ENCODE peak calls at places on chromosomes 11 and 22, in six cellular contexts. One of them, this sample, is unnamed.

GRCh38 chr11:88411265-88411664 is 73.7 kb upstream of the CTSC start:
- DNase-seq in astrocyte: peak
- DNase-seq in HCT116: no peak
- DNase-seq in mammary epithelial cell: peak
- DNase-seq in neural progenitor cell: no peak
- DNase-seq in PC-9: no peak
- DNase-seq in this sample: peak

GRCh38 chr22:42939941-42940653 is 74.9 kb downstream of the PACSIN2 start:
- DNase-seq in astrocyte: peak
- DNase-seq in neural progenitor cell: no peak
- DNase-seq in mammary epithelial cell: peak
- DNase-seq in HCT116: peak
- DNase-seq in PC-9: peak
- DNase-seq in this sample: no peak

GRCh38 chr11:43580735-43581369 is 99.7 kb upstream of the HSD17B12 start:
- DNase-seq in HCT116: no peak
- DNase-seq in neural progenitor cell: peak
- DNase-seq in astrocyte: no peak
- DNase-seq in PC-9: no peak
- DNase-seq in mammary epithelial cell: no peak
- DNase-seq in this sample: no peak

GRCh38 chr11:44402466-44403075 is 92.6 kb upstream of the ALX4 start:
- DNase-seq in neural progenitor cell: no peak
- DNase-seq in PC-9: no peak
- DNase-seq in HCT116: no peak
- DNase-seq in mammary epithelial cell: no peak
- DNase-seq in astrocyte: no peak
- DNase-seq in this sample: no peak

GRCh38 chr11:83480811-83481210 is 194.6 kb upstream of the CCDC90B start:
- DNase-seq in neural progenitor cell: no peak
- DNase-seq in astrocyte: peak
- DNase-seq in mammary epithelial cell: no peak
- DNase-seq in PC-9: no peak
- DNase-seq in HCT116: no peak
- DNase-seq in this sample: no peak

GRCh38 chr11:121421149-121421906 is 30.8 kb upstream of the SORL1 start:
- DNase-seq in PC-9: no peak
- DNase-seq in HCT116: no peak
- DNase-seq in neural progenitor cell: no peak
- DNase-seq in astrocyte: no peak
- DNase-seq in mammary epithelial cell: no peak
- DNase-seq in this sample: no peak

GRCh38 chr11:130163346-130164220 is 4.0 kb downstream of the ST14 start:
- DNase-seq in mammary epithelial cell: no peak
- DNase-seq in PC-9: peak
- DNase-seq in HCT116: no peak
- DNase-seq in neural progenitor cell: no peak
- DNase-seq in astrocyte: no peak
- DNase-seq in this sample: no peak

GRCh38 chr11:65743928-65744698 is 23.5 kb upstream of the RNASEH2C start:
- DNase-seq in PC-9: peak
- DNase-seq in neural progenitor cell: peak
- DNase-seq in mammary epithelial cell: no peak
- DNase-seq in HCT116: peak
- DNase-seq in astrocyte: no peak
- DNase-seq in this sample: no peak

GRCh38 chr11:108025387-108026080 is 16.8 kb downstream of the CUL5 start:
- DNase-seq in HCT116: no peak
- DNase-seq in PC-9: no peak
- DNase-seq in mammary epithelial cell: no peak
- DNase-seq in astrocyte: no peak
- DNase-seq in neural progenitor cell: no peak
- DNase-seq in this sample: no peak

GRCh38 chr11:63698976-63699733 is 17.9 kb downstream of the RTN3 start:
- DNase-seq in neural progenitor cell: peak
- DNase-seq in PC-9: no peak
- DNase-seq in mammary epithelial cell: no peak
- DNase-seq in HCT116: no peak
- DNase-seq in astrocyte: no peak
- DNase-seq in this sample: no peak

GRCh38 chr11:2305862-2306823 is 4.3 kb downstream of the TSPAN32 start:
- DNase-seq in astrocyte: peak
- DNase-seq in mammary epithelial cell: no peak
- DNase-seq in neural progenitor cell: no peak
- DNase-seq in PC-9: no peak
- DNase-seq in HCT116: no peak
- DNase-seq in this sample: no peak

DNA sequence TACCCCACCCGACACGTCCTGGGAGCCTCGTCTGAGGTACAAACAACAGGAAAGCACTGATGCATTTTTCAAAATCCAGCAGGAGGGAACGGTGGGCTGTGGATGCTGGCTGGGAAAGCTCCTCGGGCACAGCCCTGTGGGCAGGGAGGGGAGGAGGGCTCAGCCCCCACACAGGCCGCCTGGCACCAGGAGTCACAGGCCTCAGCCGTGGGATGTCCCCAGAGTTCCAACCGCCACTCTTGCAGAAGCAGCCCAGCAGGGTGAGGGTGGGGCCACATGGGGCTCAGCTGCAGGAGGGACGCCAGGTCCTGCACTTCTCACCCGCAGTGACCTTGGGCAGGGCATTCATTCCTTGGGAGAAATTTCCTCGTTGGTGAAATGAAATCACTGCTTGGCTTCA is 274.6 kb downstream of the BRD1 start:
- DNase-seq in PC-9: no peak
- DNase-seq in mammary epithelial cell: no peak
- DNase-seq in astrocyte: no peak
- DNase-seq in HCT116: no peak
- DNase-seq in neural progenitor cell: no peak
- DNase-seq in this sample: no peak
- H3K4me3 ChIP-seq in PC-9: no peak
- H3K4me3 ChIP-seq in mammary epithelial cell: no peak
- H3K4me3 ChIP-seq in astrocyte: no peak
- H3K4me3 ChIP-seq in HCT116: no peak
- H3K4me3 ChIP-seq in neural progenitor cell: no peak
- H3K4me3 ChIP-seq in this sample: no peak

GRCh38 chr22:50697667-50698506 is 25.3 kb downstream of the SHANK3 start:
- DNase-seq in HCT116: no peak
- DNase-seq in PC-9: no peak
- DNase-seq in astrocyte: no peak
- DNase-seq in neural progenitor cell: no peak
- DNase-seq in mammary epithelial cell: no peak
- DNase-seq in this sample: no peak
- TF ChIP-seq EZH2 in HCT116: no peak
- TF ChIP-seq EZH2 in PC-9: no peak
- TF ChIP-seq EZH2 in astrocyte: no peak
- TF ChIP-seq EZH2 in neural progenitor cell: peak
- TF ChIP-seq EZH2 in mammary epithelial cell: no peak
- TF ChIP-seq EZH2 in this sample: no peak

GRCh38 chr22:41538583-41538982 is 5.7 kb downstream of the POLR3H start:
- DNase-seq in HCT116: no peak
- DNase-seq in neural progenitor cell: no peak
- DNase-seq in mammary epithelial cell: no peak
- DNase-seq in PC-9: no peak
- DNase-seq in astrocyte: no peak
- DNase-seq in this sample: no peak
- H3K4me3 ChIP-seq in HCT116: no peak
- H3K4me3 ChIP-seq in neural progenitor cell: no peak
- H3K4me3 ChIP-seq in mammary epithelial cell: no peak
- H3K4me3 ChIP-seq in PC-9: no peak
- H3K4me3 ChIP-seq in astrocyte: no peak
- H3K4me3 ChIP-seq in this sample: no peak

GRCh38 chr11:46918087-46918751 is at the start of gene LRP4:
- DNase-seq in PC-9: peak
- DNase-seq in neural progenitor cell: peak
- DNase-seq in HCT116: no peak
- DNase-seq in astrocyte: no peak
- DNase-seq in mammary epithelial cell: no peak
- DNase-seq in this sample: no peak
- TF ChIP-seq EZH2 in PC-9: no peak
- TF ChIP-seq EZH2 in neural progenitor cell: no peak
- TF ChIP-seq EZH2 in HCT116: no peak
- TF ChIP-seq EZH2 in astrocyte: no peak
- TF ChIP-seq EZH2 in mammary epithelial cell: no peak
- TF ChIP-seq EZH2 in this sample: no peak

DNA sequence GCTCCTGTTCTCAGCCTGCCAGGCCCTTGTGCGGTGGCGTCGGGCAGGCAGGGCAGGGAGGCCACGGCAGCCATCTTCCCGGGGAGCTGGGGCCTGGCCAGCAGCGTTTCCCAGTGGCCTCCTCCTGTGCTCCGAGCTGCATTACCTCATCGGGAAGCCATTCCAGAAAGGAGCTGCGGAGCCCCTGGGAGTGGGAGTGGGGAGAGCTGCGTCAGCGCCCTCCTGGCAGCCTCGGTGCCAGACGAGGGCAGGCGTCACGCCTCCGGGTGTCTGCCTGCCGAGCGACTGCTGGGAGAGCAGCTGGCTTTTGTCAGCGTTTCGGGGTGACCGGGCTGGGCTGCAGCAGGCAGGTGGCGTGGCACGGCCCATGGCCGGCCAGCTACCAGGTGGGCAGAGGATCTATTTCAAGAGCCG is 30.9 kb upstream of the WNT7B start:
- DNase-seq in mammary epithelial cell: peak
- DNase-seq in neural progenitor cell: no peak
- DNase-seq in astrocyte: peak
- DNase-seq in HCT116: no peak
- DNase-seq in PC-9: peak
- DNase-seq in this sample: peak
- H3K4me3 ChIP-seq in mammary epithelial cell: no peak
- H3K4me3 ChIP-seq in neural progenitor cell: no peak
- H3K4me3 ChIP-seq in astrocyte: peak
- H3K4me3 ChIP-seq in HCT116: peak
- H3K4me3 ChIP-seq in PC-9: no peak
- H3K4me3 ChIP-seq in this sample: peak